ENCODE peak calls at places on chromosomes 11 and 22, in four cellular contexts. R, E, M and N are unnamed samples.

GRCh38 chr22:40033586-40034380 is 39.0 kb downstream of the FAM83F start:
- DNase-seq in R (no peak), E (no peak), M (no peak), N (peak; percentile 37)

GRCh38 chr11:12457030-12457600 is 79.7 kb downstream of the PARVA start:
- DNase-seq in R (no peak), E (no peak), M (no peak), N (no peak)

GRCh38 chr22:26568207-26568706 is 21.7 kb downstream of the TPST2 start:
- DNase-seq in R (no peak), E (no peak), M (no peak), N (no peak)

GRCh38 chr22:38383417-38383816 is 66.2 kb upstream of the CSNK1E start:
- DNase-seq in R (no peak), E (no peak), M (no peak), N (no peak)

GRCh38 chr11:43738600-43739409 is 58.3 kb downstream of the HSD17B12 start:
- DNase-seq in R (no peak), E (no peak), M (no peak), N (no peak)

GRCh38 chr22:49155809-49156580 is 671.7 kb downstream of the BRD1 start:
- DNase-seq in R (no peak), E (no peak), M (no peak), N (no peak)

GRCh38 chr11:120527111-120527748 is 15.7 kb downstream of the GRIK4 start:
- DNase-seq in R (no peak), E (no peak), M (no peak), N (no peak)

GRCh38 chr11:69919659-69920499 is 100.7 kb upstream of the FGF3 start:
- DNase-seq in R (no peak), E (no peak), M (no peak), N (no peak)

GRCh38 chr11:62508336-62509058 is 38.1 kb downstream of the AHNAK start:
- DNase-seq in R (peak; percentile 62), E (peak; percentile 78), M (peak; percentile 71), N (peak; percentile 87)

GRCh38 chr11:748007-748359 is 719 bp downstream of the TALDO1 start:
- DNase-seq in R (no peak), E (no peak), M (no peak), N (peak; percentile 58)

GRCh38 chr11:64826578-64827450 is 16.5 kb upstream of the MEN1 start:
- DNase-seq in R (no peak), E (no peak), M (no peak), N (no peak)

GRCh38 chr11:45653277-45653676 is 12.1 kb downstream of the CHST1 start:
- DNase-seq in R (no peak), E (no peak), M (no peak), N (no peak)

GRCh38 chr11:16960250-16960649 is 54.0 kb downstream of the PLEKHA7 start:
- DNase-seq in R (no peak), E (peak; percentile 45), M (no peak), N (no peak)

GRCh38 chr11:100925935-100926334 is 203.7 kb downstream of the PGR start:
- DNase-seq in R (no peak), E (no peak), M (no peak), N (no peak)

GRCh38 chr11:19379465-19379864 is 138.7 kb upstream of the E2F8 start:
- DNase-seq in R (no peak), E (no peak), M (no peak), N (no peak)

GRCh38 chr22:20450551-20450906 is 12.9 kb upstream of the SCARF2 start:
- DNase-seq in R (no peak), E (no peak), M (no peak), N (no peak)

GRCh38 chr22:29126670-29127069 is 53.8 kb downstream of the KREMEN1 start:
- DNase-seq in R (no peak), E (no peak), M (no peak), N (no peak)

GRCh38 chr22:50713008-50713385 is 25.0 kb upstream of the ACR start:
- DNase-seq in R (peak; percentile 16), E (no peak), M (no peak), N (no peak)

GRCh38 chr11:45974806-45975205 is 52.4 kb downstream of the LARGE2 start:
- DNase-seq in R (no peak), E (no peak), M (no peak), N (no peak)

GRCh38 chr11:58957922-58958321 is 18.6 kb downstream of the GLYATL1 start:
- DNase-seq in R (no peak), E (no peak), M (no peak), N (no peak)

GRCh38 chr11:13446444-13446843 is 16.6 kb downstream of the BTBD10 start:
- DNase-seq in R (no peak), E (no peak), M (no peak), N (no peak)

GRCh38 chr11:75436806-75437205 is 3.8 kb upstream of the KLHL35 start:
- DNase-seq in R (no peak), E (no peak), M (no peak), N (no peak)

DNA sequence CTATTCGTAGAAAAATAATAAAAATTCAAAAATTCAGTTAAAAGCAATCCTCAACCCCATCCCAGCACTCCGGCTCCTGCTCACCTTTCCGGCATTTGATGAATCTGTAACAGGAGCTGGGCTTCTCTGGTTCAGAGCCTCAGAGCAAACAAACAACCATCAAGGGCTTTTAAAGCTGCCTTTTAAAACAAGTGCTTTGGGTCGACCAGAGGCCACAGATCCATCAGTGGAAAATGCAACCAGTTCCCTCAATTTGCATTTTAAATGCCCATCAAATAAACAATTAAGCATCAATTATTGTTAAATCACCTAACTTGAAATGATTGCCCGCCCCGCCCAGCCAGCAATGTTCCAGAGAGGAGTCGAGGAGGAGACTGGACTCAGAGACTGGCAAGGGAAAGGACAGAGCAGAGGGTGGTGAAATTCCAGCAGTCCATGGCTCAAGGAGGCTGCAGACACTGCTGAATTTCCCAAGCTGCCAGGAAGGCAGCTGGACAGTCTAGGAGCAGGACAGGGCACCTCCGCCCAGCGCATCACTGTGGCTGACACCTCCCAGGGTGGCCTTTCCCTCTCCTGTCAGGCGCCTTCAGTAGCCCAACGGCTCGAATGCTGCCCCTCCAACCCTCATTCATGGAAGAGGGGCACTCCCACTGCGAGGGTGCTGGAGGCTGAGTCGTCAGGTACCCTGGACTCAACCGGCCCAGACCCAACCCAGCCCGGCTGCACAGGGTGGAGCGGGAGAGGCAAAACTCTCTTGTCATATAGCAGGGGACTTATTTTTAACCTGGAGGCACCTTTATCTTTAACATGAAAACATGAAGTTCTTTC is 7.4 kb downstream of the FXYD6 start:
- DNase-seq in R (no peak), E (no peak), M (no peak), N (no peak)
- TF ChIP-seq POLR2A in R (no peak), E (no peak), M (no peak), N (no peak)

DNA sequence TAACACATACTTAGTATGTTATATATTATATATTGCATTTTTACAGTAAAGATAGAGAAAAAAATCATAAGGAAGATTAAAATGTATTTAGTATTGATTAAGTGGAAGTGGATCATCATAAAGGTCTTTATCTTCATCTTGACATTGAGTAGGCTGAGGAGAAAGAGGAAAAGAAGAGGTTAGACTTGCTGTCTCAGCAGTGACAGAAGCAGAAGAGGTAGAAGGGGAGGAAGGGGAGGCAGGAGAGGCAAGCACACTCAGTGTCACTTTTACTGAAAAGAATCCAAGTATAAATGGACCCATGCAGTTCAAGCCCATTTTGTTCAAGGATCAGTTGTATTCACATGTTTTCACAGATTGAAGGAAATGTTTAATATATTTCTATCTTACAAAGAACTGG is 69.7 kb downstream of the GAB2 start:
- DNase-seq in R (no peak), E (no peak), M (no peak), N (no peak)
- TF ChIP-seq CTCF in R (no peak), E (no peak), M (no peak), N (no peak)

DNA sequence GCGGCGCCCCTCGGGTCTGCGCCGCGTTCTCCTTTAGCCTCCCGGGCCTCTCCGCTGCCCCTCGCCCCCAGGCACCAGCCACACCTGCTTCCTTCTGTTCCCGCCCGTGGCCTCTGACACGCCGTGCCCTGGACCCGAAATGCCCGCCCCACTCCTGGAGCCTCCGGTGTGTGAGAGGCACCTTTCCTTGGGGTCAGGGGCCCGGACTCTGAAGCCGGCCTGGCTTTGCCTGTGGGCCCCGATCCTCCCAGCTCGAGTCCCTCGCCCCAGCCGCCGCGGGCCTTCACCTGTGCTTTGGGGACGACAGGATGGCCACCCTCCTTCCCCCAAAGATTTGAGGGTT is 661 bp upstream of the CDPF1 start:
- DNase-seq in R (no peak), E (no peak), M (no peak), N (no peak)
- H3K4me1 ChIP-seq in R (no peaks in the 10 kb centered on the region), E (peaks cover 28% of the 10 kb centered on the region), M (peaks cover 17% of the 10 kb centered on the region), N (peaks cover 17% of the 10 kb centered on the region)

DNA sequence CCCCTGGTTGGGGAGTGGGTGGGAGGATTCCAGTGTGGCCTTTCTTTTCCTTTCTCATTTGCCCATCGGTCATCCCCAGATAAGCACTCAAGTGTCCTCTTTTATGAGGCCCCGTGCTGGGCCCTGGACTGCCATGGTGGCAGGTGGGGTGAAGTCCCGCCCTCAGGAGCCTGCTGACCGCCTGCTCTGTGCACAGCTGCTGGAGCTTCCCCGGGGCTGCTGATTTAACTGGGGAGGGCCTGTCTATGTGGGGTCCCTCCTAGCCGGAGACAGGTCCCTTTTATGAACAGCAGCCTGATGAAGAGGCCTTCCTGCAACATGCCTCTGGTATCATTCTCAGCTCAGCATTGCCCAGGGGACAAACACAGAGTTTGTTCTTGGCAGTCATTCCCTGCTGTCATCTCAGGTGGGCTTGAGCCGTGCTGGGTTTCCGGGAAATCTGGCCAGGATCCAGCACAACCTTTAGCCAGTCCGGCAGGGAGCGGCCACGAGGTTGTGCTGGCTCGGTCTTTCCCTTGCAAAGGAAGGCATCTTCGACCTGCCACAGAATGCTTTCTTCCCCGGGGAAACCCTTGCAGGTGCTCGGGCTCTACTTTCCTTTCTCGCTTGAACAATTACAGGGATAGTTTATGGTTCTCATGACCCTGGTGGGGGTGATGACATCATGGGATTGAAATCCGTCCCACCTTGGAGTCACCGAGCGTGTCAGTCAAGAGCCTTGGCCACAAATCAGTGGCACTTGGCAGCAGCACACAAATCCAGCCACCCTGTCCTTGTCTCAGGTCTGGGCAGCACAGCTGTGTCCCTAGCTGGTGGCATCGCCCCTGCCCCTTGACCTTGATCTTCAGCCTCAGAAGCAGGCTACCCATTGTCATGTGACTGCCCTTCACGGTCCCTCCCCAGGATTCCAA is 20.1 kb downstream of the ST14 start:
- DNase-seq in R (no peak), E (no peak), M (peak; percentile 64), N (peak; percentile 81)
- TF ChIP-seq POLR2A in R (no peak), E (no peak), M (no peak), N (no peak)

DNA sequence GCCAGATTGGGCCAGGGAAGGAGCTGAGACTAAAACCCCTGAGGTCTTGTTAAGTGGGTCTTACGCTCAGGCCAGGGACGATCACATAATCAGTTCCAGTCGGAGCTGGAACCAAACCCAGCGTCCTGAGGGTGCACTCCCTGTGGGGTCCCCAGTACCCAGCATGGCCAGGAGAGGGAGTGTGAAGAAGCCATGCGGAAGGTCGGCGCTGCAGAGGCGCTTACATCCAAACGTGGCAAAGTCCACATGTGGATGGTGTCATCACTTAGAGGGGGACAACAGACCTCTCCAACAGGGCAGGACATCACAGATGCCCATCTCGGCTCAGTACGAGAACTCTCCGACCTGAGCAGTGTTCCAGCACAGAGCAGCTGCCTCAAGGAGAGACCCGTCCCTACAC is 8.3 kb downstream of the ATP5MGL start:
- DNase-seq in R (no peak), E (no peak), M (no peak), N (no peak)
- TF ChIP-seq CTCF in R (peak; percentile 33), E (peak; percentile 9), M (no peak), N (no peak)

DNA sequence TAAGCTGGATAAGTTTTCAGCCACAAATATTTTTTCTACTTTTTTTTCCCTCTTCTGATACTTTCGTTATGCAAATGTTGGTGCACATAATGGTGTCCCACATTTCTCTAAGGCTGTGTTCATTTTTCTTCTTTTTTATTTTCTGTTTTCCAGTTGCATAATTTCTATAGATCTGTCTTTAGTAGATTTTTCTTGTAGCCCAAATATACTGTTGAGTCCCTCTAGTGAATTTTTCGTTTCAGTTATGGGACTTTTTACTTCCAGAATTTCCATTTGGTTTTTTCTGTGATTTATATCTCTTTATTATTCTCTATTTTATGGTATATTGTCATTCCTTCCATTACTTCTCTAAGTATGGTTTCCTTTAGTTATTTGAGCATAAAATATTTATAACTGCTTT is 72.0 kb downstream of the SWAP70 start:
- DNase-seq in R (no peak), E (no peak), M (no peak), N (no peak)
- H3K4me1 ChIP-seq in R (no peaks in the 10 kb centered on the region), E (no peaks in the 10 kb centered on the region), M (peaks cover 33% of the 10 kb centered on the region), N (peaks cover 10% of the 10 kb centered on the region)

GRCh38 chr11:9030601-9031000 is 26.8 kb upstream of the NRIP3 start:
- DNase-seq in R (no peak), E (peak; percentile 57), M (no peak), N (no peak)
- TF ChIP-seq POLR2A in R (no peak), E (no peak), M (no peak), N (no peak)